ENCODE peak calls at places on chromosomes 7 and 10, in five cellular contexts. N is GM23248, Z is cardiac fibroblast, O is fibroblast of mammary gland, V is BJ. B is an unnamed sample.

GRCh38 chr7:20407585-20408466 is 77.1 kb downstream of the ITGB8 start:
- DNase-seq in O (peak), Z (peak), V (peak), N (peak), B (peak)

GRCh38 chr7:45203947-45204445 is 46.4 kb downstream of the RAMP3 start:
- DNase-seq in N (peak), Z (peak), V (peak), O (peak), B (peak)

GRCh38 chr7:48246073-48246472 is 74.8 kb downstream of the ABCA13 start:
- DNase-seq in Z (no peak), N (no peak), V (no peak), O (no peak), B (peak)

GRCh38 chr10:70410608-70411007 is 6.7 kb downstream of the EIF4EBP2 start:
- DNase-seq in N (peak), V (no peak), O (no peak), Z (no peak), B (no peak)

GRCh38 chr10:4865945-4866661 is 40.1 kb downstream of the AKR1E2 start:
- DNase-seq in O (peak), Z (peak), V (no peak), N (peak), B (no peak)

GRCh38 chr7:5597772-5598171 is 174.1 kb upstream of the TNRC18 start:
- DNase-seq in V (no peak), N (peak), Z (peak), O (peak), B (peak)

GRCh38 chr7:69205576-69205975 is 392.7 kb upstream of the AUTS2 start:
- DNase-seq in V (no peak), O (no peak), N (no peak), Z (no peak), B (no peak)

GRCh38 chr10:76738991-76739390 is 898.6 kb downstream of the KCNMA1 start:
- DNase-seq in V (no peak), N (no peak), Z (no peak), O (no peak), B (no peak)

GRCh38 chr10:43316988-43317387 is 50.1 kb upstream of the RASGEF1A start:
- DNase-seq in V (no peak), N (no peak), O (no peak), Z (no peak), B (no peak)

GRCh38 chr7:85405016-85405415 is 218.2 kb upstream of the SEMA3D start:
- DNase-seq in V (no peak), O (peak), Z (peak), N (peak), B (no peak)

DNA sequence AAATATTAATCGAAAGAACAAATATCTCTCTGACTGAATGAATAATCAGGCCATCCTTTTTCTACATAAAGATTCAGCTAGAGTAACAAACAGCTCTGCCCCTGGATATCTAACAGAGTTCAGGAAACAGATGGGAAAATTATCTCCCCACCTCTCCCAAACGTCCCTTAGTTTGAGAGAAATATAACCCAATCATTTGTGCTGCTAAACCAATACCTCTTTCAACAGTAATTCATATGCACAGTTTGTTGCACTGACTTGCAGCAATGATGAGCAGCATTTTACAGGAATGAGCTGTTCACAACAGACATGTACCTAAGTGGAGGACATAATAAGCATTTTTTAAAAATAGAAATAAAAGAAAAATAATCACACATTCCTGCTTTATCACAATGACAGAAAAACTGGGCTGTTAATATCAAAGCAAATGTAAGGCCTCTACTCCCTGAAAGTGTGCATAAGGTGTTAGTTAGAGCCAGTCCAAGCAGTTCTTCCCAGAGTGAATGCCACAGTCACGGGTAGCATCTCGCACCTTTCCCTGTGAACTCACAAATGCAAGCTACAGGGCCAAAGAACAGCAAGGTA is 2.3 kb downstream of the CREB3L2 start:
- DNase-seq in N (no peak), O (peak), V (no peak), Z (no peak), B (peak)
- H3K4me3 ChIP-seq in N (peak), O (peak), V (peak), Z (peak), B (peak)

GRCh38 chr7:151633516-151633812 is 113.8 kb upstream of the RHEB start:
- DNase-seq in N (no peak), O (no peak), V (no peak), Z (no peak), B (no peak)
- H3K4me3 ChIP-seq in N (no peak), O (no peak), V (no peak), Z (no peak), B (no peak)

GRCh38 chr10:10798021-10798420 is 219.7 kb upstream of the CELF2 start:
- DNase-seq in O (no peak), N (peak), Z (peak), V (no peak), B (peak)
- H3K4me3 ChIP-seq in O (no peak), N (peak), Z (no peak), V (no peak), B (no peak)

GRCh38 chr7:88034083-88034695 is 100.1 kb downstream of the ADAM22 start:
- DNase-seq in N (no peak), V (no peak), O (no peak), Z (no peak), B (no peak)
- H3K4me3 ChIP-seq in N (no peak), V (no peak), O (no peak), Z (no peak), B (no peak)

DNA sequence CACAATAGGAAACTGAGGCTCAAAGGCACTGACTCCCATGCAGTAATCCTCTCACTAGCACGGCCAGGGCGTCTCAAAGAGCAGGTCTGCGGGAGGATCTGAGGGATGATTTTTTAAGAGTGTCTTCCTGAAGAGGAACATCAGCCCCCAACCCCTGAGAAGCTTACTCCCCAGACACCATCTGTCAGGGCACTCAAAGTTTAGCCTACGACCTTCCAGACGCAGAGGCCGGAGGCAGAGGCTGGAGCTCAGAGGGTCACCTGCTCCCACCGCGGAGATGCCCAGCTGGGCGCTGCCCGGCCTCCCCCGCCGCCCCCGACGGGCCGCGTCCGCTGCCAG is 1.7 kb downstream of the ZNF777 start:
- DNase-seq in V (no peak), Z (no peak), N (peak), O (no peak), B (no peak)
- H3K4me3 ChIP-seq in V (peak), Z (peak), N (peak), O (peak), B (peak)

B was measured in choroid plexus epithelial cell.